ENCODE peak calls at places on chromosomes 7 and 10, in five cellular contexts. G is suprapubic skin, B is IMR-90, M is RWPE2, O is epithelial cell of esophagus. K is an unnamed sample.
A peak's percentile ranks its signal among the peaks of the same experiment; 100 is the strongest.

GRCh38 chr10:10901906-10902305 is 115.8 kb upstream of the CELF2 start:
- DNase-seq in G (no peak), B (no peak), M (no peak), O (no peak), K (no peak)

GRCh38 chr10:1754506-1755177 is 17.3 kb upstream of the ADARB2 start:
- DNase-seq in G (no peak), B (no peak), M (no peak), O (no peak), K (no peak)

GRCh38 chr10:3467052-3467906 is 294.7 kb upstream of the PITRM1 start:
- DNase-seq in G (peak; percentile 95), B (peak; percentile 93), M (peak; percentile 80), O (peak; percentile 99), K (peak; percentile 100)

GRCh38 chr7:7352845-7353244 is 170.5 kb downstream of the C1GALT1 start:
- DNase-seq in G (no peak), B (no peak), M (no peak), O (peak; percentile 84), K (peak; percentile 4)

GRCh38 chr7:99791667-99792356 is 7.8 kb upstream of the CYP3A4 start:
- DNase-seq in G (no peak), B (no peak), M (no peak), O (peak; percentile 14), K (no peak)

GRCh38 chr7:151039850-151040548 is 8.3 kb upstream of the ASIC3 start:
- DNase-seq in G (no peak), B (no peak), M (no peak), O (no peak), K (no peak)

GRCh38 chr7:156220078-156220605 is 407.9 kb upstream of the SHH start:
- DNase-seq in G (no peak), B (no peak), M (no peak), O (no peak), K (no peak)

GRCh38 chr7:38748056-38748610 is 117.0 kb upstream of the AMPH start:
- DNase-seq in G (no peak), B (peak; percentile 36), M (no peak), O (peak; percentile 36), K (peak; percentile 62)

GRCh38 chr7:117505238-117505637 is 25.4 kb downstream of the CFTR start:
- DNase-seq in G (no peak), B (no peak), M (no peak), O (no peak), K (no peak)

GRCh38 chr7:114554781-114555537 is 140.3 kb downstream of the FOXP2 start:
- DNase-seq in G (no peak), B (peak; percentile 48), M (no peak), O (peak; percentile 39), K (peak; percentile 63)

GRCh38 chr7:91367812-91368578 is 103.8 kb downstream of the FZD1 start:
- DNase-seq in G (no peak), B (no peak), M (no peak), O (no peak), K (no peak)

GRCh38 chr7:31145339-31145738 is 93.2 kb downstream of the ADCYAP1R1 start:
- DNase-seq in G (no peak), B (no peak), M (no peak), O (no peak), K (no peak)
- TF ChIP-seq CTCF in G (no peak), B (no peak), M (no peak), O (no peak), K (no peak)

DNA sequence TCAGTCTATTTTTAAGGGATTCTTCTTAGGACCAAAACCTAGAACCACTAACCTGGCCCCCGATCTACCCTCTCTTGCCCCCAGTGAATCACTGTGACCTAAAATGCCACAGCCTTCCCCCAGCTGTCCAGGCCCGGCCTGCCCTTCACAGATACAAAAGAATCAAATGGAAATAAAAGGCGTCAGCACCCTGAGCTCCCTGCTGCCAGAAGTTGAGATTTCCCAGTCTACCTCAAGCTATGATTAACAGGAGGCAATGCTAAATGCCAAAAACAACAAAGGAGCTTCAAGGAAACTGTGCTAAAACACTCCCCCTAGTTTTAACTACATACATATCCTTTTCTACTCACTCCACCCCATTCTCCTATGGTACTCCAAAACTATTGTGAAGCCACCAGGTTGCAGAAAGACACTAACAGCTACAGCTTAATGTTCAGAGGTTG is 67.8 kb downstream of the GSAP start:
- DNase-seq in G (no peak), B (peak; percentile 82), M (no peak), O (peak; percentile 61), K (peak; percentile 93)
- H3K4me3 ChIP-seq in G (no peak overlapping the region), B (no peak overlapping the region), M (no peak overlapping the region), O (no peak overlapping the region), K (no peak overlapping the region)

GRCh38 chr10:98296514-98296913 is 28.5 kb upstream of the LOXL4 start:
- DNase-seq in G (peak; percentile 12), B (peak; percentile 39), M (no peak), O (peak; percentile 76), K (peak; percentile 4)
- TF ChIP-seq CTCF in G (no peak), B (no peak), M (no peak), O (no peak), K (no peak)

GRCh38 chr10:125153693-125154490 is 6.5 kb downstream of the CTBP2 start:
- DNase-seq in G (no peak), B (peak; percentile 54), M (no peak), O (no peak), K (peak; percentile 44)

GRCh38 chr10:125151170-125151823 is 9.1 kb downstream of the CTBP2 start:
- DNase-seq in G (no peak), B (no peak), M (no peak), O (no peak), K (no peak)

GRCh38 chr10:125154529-125154928 is 5.8 kb downstream of the CTBP2 start:
- DNase-seq in G (no peak), B (no peak), M (no peak), O (no peak), K (no peak)

GRCh38 chr10:125151824-125152634 is 8.3 kb downstream of the CTBP2 start:
- DNase-seq in G (no peak), B (no peak), M (no peak), O (no peak), K (no peak)

GRCh38 chr10:125152646-125153368 is 7.6 kb downstream of the CTBP2 start:
- DNase-seq in G (no peak), B (no peak), M (no peak), O (no peak), K (peak; percentile 50)
- H3K4me3 ChIP-seq in G (peak overlapping the region; percentile 57), B (no peak overlapping the region), M (peak overlapping the region; percentile 16), O (peak overlapping the region; percentile 43), K (no peak overlapping the region)

GRCh38 chr7:13411151-13411550 is 578.3 kb downstream of the ETV1 start:
- DNase-seq in G (no peak), B (no peak), M (no peak), O (no peak), K (no peak)
- TF ChIP-seq CTCF in G (no peak), B (no peak), M (peak; percentile 10), O (no peak), K (no peak)

GRCh38 chr10:59887006-59887405 is 19.4 kb downstream of the CCDC6 start:
- DNase-seq in G (no peak), B (peak; percentile 49), M (no peak), O (peak; percentile 41), K (peak; percentile 20)
- H3K4me3 ChIP-seq in G (no peak overlapping the region), B (no peak overlapping the region), M (no peak overlapping the region), O (no peak overlapping the region), K (no peak overlapping the region)

DNA sequence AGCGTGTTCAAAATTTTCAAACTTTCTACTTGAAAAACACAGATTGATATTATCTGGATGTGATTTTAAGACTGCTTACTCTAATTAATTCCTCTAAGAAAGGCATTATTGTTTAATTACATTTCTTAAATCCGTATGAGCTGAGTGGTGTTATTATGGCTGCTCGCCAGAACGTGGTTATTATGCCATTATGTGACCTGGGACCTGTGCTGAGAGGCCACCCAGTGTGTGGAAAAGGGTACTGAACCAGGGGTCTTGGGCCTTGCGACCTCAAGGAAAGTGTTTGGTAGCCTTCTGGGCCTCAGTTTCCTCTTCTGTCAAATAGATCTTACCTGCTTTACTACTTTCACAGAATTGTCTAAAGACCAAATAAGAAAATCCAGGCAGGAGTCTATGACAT is 15.4 kb downstream of the LGI1 start:
- DNase-seq in G (no peak), B (no peak), M (no peak), O (no peak), K (no peak)
- TF ChIP-seq CTCF in G (no peak), B (no peak), M (no peak), O (no peak), K (no peak)

GRCh38 chr7:28411876-28412662 is at the start of gene CREB5:
- DNase-seq in G (no peak), B (peak; percentile 42), M (no peak), O (peak; percentile 43), K (no peak)
- H3K4me3 ChIP-seq in G (peak within 1 kb of the TSS; percentile 60), B (no peak within 1 kb of the TSS), M (no peak within 1 kb of the TSS), O (no peak within 1 kb of the TSS), K (no peak within 1 kb of the TSS)

K was measured in cardiac fibroblast.